ENCODE peak calls at places on chromosomes 12 and 14, in six cellular contexts. P is AG04449, W is GM12865, H is lower lobe of right lung, S is astrocyte of the spinal cord, D is bronchial epithelial cell. E is an unnamed sample.

GRCh38 chr14:70804556-70805162 is 4.7 kb downstream of the MAP3K9 start:
- DNase-seq in P (no peak), W (no peak), H (no peak), S (no peak), D (no peak), E (no peak)

GRCh38 chr14:77660754-77661153 is 44.3 kb upstream of the SPTLC2 start:
- DNase-seq in P (no peak), W (no peak), H (no peak), S (peak), D (no peak), E (no peak)

GRCh38 chr12:18882690-18883089 is 144.8 kb downstream of the CAPZA3 start:
- DNase-seq in P (no peak), W (no peak), H (no peak), S (no peak), D (no peak), E (no peak)

GRCh38 chr12:28824849-28825248 is 324.2 kb upstream of the FAR2 start:
- DNase-seq in P (no peak), W (no peak), H (no peak), S (no peak), D (no peak), E (no peak)

GRCh38 chr14:20429801-20430669 is 5.9 kb downstream of the KLHL33 start:
- DNase-seq in P (no peak), W (no peak), H (no peak), S (no peak), D (no peak), E (no peak)

GRCh38 chr12:123046431-123046830 is 66.0 kb downstream of the ARL6IP4 start:
- DNase-seq in P (no peak), W (no peak), H (no peak), S (no peak), D (no peak), E (no peak)

GRCh38 chr14:73227812-73228781 is 9.2 kb upstream of the PAPLN start:
- DNase-seq in P (peak), W (peak), H (peak), S (peak), D (peak), E (peak)

GRCh38 chr14:39467889-39468524 is 35.8 kb upstream of the FBXO33 start:
- DNase-seq in P (no peak), W (peak), H (no peak), S (peak), D (peak), E (no peak)

GRCh38 chr14:78608998-78609787 is 439.0 kb downstream of the NRXN3 start:
- DNase-seq in P (no peak), W (peak), H (no peak), S (no peak), D (no peak), E (no peak)

GRCh38 chr14:71122866-71123565 is 215.8 kb downstream of the PCNX1 start:
- DNase-seq in P (no peak), W (no peak), H (no peak), S (no peak), D (no peak), E (no peak)

GRCh38 chr14:42192659-42193425 is 586.2 kb downstream of the LRFN5 start:
- DNase-seq in P (peak), W (no peak), H (no peak), S (peak), D (peak), E (peak)

GRCh38 chr12:28781671-28782652 is 367.1 kb upstream of the FAR2 start:
- DNase-seq in P (no peak), W (no peak), H (no peak), S (no peak), D (no peak), E (no peak)

GRCh38 chr12:101243074-101243473 is 33.0 kb upstream of the SLC5A8 start:
- DNase-seq in P (no peak), W (no peak), H (no peak), S (no peak), D (peak), E (no peak)

GRCh38 chr14:42001436-42001835 is 394.8 kb downstream of the LRFN5 start:
- DNase-seq in P (no peak), W (no peak), H (no peak), S (peak), D (no peak), E (no peak)

GRCh38 chr14:105533391-105533790 is 7.0 kb downstream of the TMEM121 start:
- DNase-seq in P (no peak), W (no peak), H (no peak), S (no peak), D (no peak), E (no peak)

GRCh38 chr14:44463386-44464004 is 43.6 kb downstream of the FSCB start:
- DNase-seq in P (no peak), W (no peak), H (no peak), S (no peak), D (no peak), E (no peak)

GRCh38 chr12:111435661-111436201 is 30.0 kb downstream of the SH2B3 start:
- DNase-seq in P (no peak), W (peak), H (no peak), S (no peak), D (no peak), E (no peak)

GRCh38 chr14:90828642-90829487 is 12.6 kb upstream of the TTC7B start:
- DNase-seq in P (no peak), W (peak), H (peak), S (no peak), D (no peak), E (no peak)

GRCh38 chr14:56463491-56463890 is 116.1 kb upstream of the TMEM260 start:
- DNase-seq in P (no peak), W (no peak), H (no peak), S (no peak), D (no peak), E (no peak)

GRCh38 chr12:108803428-108804105 is 53.8 kb downstream of the SSH1 start:
- DNase-seq in P (peak), W (peak), H (peak), S (peak), D (peak), E (peak)

GRCh38 chr14:41607119-41607785 is 576 bp downstream of the LRFN5 start:
- DNase-seq in P (no peak), W (no peak), H (no peak), S (peak), D (no peak), E (no peak)

GRCh38 chr12:65826513-65827171 is 2.4 kb downstream of the HMGA2 start:
- DNase-seq in P (no peak), W (no peak), H (no peak), S (peak), D (peak), E (no peak)

GRCh38 chr14:24219521-24219920 is 3.7 kb upstream of the MDP1 start:
- DNase-seq in P (no peak), W (no peak), H (no peak), S (no peak), D (no peak), E (no peak)

GRCh38 chr14:21852061-21852664 is 178.5 kb upstream of the OR4E1 start:
- DNase-seq in P (no peak), W (peak), H (no peak), S (peak), D (peak), E (no peak)

GRCh38 chr12:99810718-99811593 is 163.4 kb downstream of the GARIN6 start:
- DNase-seq in P (no peak), W (peak), H (no peak), S (peak), D (peak), E (no peak)

GRCh38 chr14:94047581-94047980 is 21.4 kb downstream of the OTUB2 start:
- DNase-seq in P (no peak), W (no peak), H (no peak), S (no peak), D (no peak), E (no peak)

GRCh38 chr12:104856548-104856947 is 101.5 kb downstream of the SLC41A2 start:
- DNase-seq in P (no peak), W (no peak), H (no peak), S (no peak), D (no peak), E (no peak)

GRCh38 chr14:78746086-78746595 is 576.0 kb downstream of the NRXN3 start:
- DNase-seq in P (no peak), W (no peak), H (no peak), S (no peak), D (no peak), E (no peak)

GRCh38 chr14:103207404-103208072 is 84.3 kb downstream of the TNFAIP2 start:
- DNase-seq in P (no peak), W (no peak), H (no peak), S (no peak), D (no peak), E (no peak)

DNA sequence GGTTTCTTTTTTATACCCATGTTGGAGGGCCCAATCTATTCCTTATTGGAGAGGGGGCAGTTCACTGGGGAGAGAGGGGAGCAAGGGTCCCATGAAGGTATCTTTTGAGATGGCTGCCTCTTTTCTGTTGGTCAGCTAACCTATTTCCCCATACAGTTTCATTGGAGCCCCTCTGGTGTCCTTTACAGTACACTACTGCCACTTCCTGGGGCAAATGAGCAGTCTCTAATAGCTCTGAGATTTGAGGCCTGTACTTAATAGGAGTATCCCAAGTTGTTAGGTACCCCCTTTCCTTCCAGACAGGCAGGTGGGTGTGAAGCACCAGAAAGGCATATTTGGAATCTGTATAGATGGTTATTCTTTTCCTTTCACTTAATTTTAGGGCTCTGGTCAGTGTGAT is 41.3 kb upstream of the RNU6-8 start:
- DNase-seq in P (no peak), W (peak), H (no peak), S (no peak), D (no peak), E (no peak)
- TF ChIP-seq CTCF in P (peak), W (peak), H (no peak), S (peak), D (no peak), E (peak)

DNA sequence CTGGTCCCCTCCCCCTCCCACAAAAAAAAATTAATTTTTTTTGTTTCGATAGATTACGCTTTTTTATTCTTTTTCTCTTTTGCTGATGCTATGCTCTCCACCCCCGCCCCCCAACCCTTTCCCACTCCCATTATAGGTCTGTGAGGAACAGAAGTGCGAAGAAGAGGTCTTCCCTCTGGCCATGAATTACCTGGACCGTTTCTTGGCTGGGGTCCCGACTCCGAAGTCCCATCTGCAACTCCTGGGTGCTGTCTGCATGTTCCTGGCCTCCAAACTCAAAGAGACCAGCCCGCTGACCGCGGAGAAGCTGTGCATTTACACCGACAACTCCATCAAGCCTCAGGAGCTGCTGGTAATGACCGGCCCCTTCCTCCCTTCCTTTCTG is 2.3 kb downstream of the CCND2 start:
- DNase-seq in P (no peak), W (no peak), H (no peak), S (no peak), D (peak), E (no peak)
- H3K4me3 ChIP-seq in P (no peak), W (peak), H (peak), S (peak), D (peak), E (no peak)

GRCh38 chr12:2498961-2499500 is 295.7 kb upstream of the FKBP4 start:
- DNase-seq in P (no peak), W (no peak), H (no peak), S (no peak), D (no peak), E (no peak)
- TF ChIP-seq CTCF in P (no peak), W (no peak), H (no peak), S (no peak), D (no peak), E (no peak)

GRCh38 chr14:33475623-33476022 is 475.3 kb downstream of the EGLN3 start:
- DNase-seq in P (no peak), W (peak), H (no peak), S (peak), D (peak), E (peak)
- H3K4me3 ChIP-seq in P (no peak), W (no peak), H (no peak), S (no peak), D (no peak), E (no peak)

DNA sequence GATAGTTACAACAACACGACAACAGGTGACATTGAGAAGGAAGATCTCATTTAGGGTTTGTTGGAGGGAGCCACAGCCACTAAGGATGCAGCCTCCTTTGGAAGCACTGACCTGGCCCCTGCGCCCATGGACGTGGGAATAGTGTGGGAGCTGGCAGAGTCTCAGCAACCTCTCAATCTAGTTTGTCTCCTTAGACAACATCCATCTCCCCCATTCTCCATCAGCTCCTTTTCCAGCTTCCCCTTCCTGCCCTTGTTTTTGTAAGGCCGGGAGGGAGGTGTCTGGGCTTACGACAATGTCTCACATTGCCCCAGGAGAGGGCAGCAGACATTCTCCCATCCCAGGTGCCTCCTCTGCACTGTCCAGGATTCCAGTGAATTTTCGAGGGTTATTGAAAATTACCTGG is 170.2 kb upstream of the PZP start:
- DNase-seq in P (no peak), W (no peak), H (no peak), S (no peak), D (peak), E (no peak)
- TF ChIP-seq CTCF in P (no peak), W (peak), H (no peak), S (peak), D (peak), E (peak)

GRCh38 chr12:30067156-30067555 is 283.4 kb upstream of the TMTC1 start:
- DNase-seq in P (peak), W (no peak), H (no peak), S (no peak), D (peak), E (no peak)
- H3K4me3 ChIP-seq in P (no peak), W (no peak), H (no peak), S (no peak), D (no peak), E (no peak)

DNA sequence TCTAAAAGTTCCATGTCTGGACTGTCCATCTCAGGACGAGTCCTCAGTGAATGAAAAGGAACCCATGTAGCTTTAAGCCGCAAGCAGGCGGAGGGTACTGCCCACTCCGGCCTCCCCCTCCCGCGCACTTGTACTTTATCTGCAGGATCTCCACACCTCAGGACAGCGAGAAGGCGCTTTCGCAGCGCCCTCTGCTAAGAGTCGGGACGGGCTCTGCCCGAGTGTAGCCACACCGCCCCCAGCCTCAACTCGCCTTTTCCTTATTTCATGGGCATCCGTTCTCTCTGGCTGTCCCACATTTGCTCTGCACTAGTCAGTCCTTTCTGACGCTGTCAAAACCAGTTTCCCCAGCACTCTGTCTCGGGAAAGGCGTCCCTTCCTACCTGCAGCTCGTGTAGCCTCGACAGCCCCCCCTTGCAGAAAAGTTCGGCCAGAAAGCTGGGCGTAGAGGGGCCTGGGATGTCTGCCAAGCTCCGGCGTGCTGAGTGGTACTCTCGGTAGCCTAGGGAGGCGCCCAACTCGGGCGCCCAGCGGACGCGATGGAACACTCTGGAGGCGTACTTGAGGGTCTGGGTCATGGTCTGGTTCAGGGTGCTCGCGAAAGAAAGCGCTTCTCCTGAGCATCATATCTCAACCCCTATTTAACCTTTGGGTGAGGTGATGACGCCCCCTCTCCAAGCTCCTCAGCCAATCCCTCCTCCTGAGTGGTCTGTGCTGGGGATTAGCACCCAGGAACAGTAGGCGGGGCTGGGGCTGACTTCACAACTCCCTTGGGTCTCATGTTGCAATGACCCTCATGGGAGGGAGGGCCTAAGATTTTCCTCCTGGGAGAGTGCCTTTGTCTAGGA is at the start of gene CYP27B1:
- DNase-seq in P (no peak), W (no peak), H (peak), S (no peak), D (peak), E (no peak)
- TF ChIP-seq CTCF in P (no peak), W (no peak), H (no peak), S (no peak), D (no peak), E (no peak)

GRCh38 chr12:62192486-62193250 is 67.5 kb upstream of the USP15 start:
- DNase-seq in P (peak), W (peak), H (peak), S (peak), D (peak), E (peak)
- H3K4me3 ChIP-seq in P (peak), W (no peak), H (peak), S (peak), D (peak), E (peak)